ENCODE peak calls at places on chromosomes 16 and 17, in five cellular contexts. D, C, L, P and S are unnamed samples.

GRCh38 chr17:40502716-40503115 is 1.3 kb upstream of the TNS4 start:
- DNase-seq in D (no peak), C (no peak), L (no peak), P (no peak), S (no peak)

GRCh38 chr17:19659366-19660177 is 11.0 kb downstream of the ALDH3A2 start:
- DNase-seq in D (no peak), C (no peak), L (peak; percentile 61), P (no peak), S (no peak)

GRCh38 chr17:47179141-47179540 is 10.0 kb downstream of the CDC27 start:
- DNase-seq in D (no peak), C (no peak), L (no peak), P (no peak), S (no peak)

GRCh38 chr16:29664133-29664912 is 1.3 kb downstream of the SPN start:
- DNase-seq in D (no peak), C (no peak), L (peak; percentile 15), P (no peak), S (peak; percentile 75)

GRCh38 chr17:44919885-44920564 is 4.7 kb upstream of the GFAP start:
- DNase-seq in D (peak; percentile 80), C (peak; percentile 90), L (peak; percentile 87), P (peak; percentile 25), S (peak; percentile 72)

GRCh38 chr17:28570716-28571254 is 539 bp downstream of the PIGS start:
- DNase-seq in D (no peak), C (peak; percentile 48), L (peak; percentile 45), P (no peak), S (peak; percentile 73)

GRCh38 chr16:75555213-75555706 is 792 bp downstream of the TMEM231 start:
- DNase-seq in D (peak; percentile 86), C (no peak), L (peak; percentile 79), P (no peak), S (peak; percentile 72)

GRCh38 chr16:4213721-4214120 is 28.2 kb downstream of the SRL start:
- DNase-seq in D (no peak), C (no peak), L (no peak), P (no peak), S (peak; percentile 71)

GRCh38 chr17:55317284-55317683 is 52.5 kb downstream of the HLF start:
- DNase-seq in D (no peak), C (no peak), L (no peak), P (no peak), S (no peak)

GRCh38 chr16:51302042-51302441 is 151.0 kb upstream of the SALL1 start:
- DNase-seq in D (no peak), C (no peak), L (no peak), P (no peak), S (no peak)

GRCh38 chr17:64615025-64615677 is 47.0 kb downstream of the SMURF2 start:
- DNase-seq in D (peak; percentile 80), C (no peak), L (no peak), P (no peak), S (no peak)

GRCh38 chr16:2520784-2521577 is 810 bp downstream of the AMDHD2 start:
- DNase-seq in D (no peak), C (peak; percentile 67), L (peak; percentile 23), P (no peak), S (no peak)

GRCh38 chr17:45740553-45741330 is 43.4 kb upstream of the CRHR1 start:
- DNase-seq in D (peak; percentile 13), C (no peak), L (no peak), P (no peak), S (no peak)

GRCh38 chr17:29089601-29090044 is 46.7 kb downstream of the PIPOX start:
- DNase-seq in D (no peak), C (no peak), L (no peak), P (no peak), S (no peak)

GRCh38 chr17:73304438-73304837 is 7.4 kb downstream of the CDC42EP4 start:
- DNase-seq in D (no peak), C (no peak), L (no peak), P (no peak), S (no peak)

GRCh38 chr17:82828875-82829487 is 10.8 kb downstream of the ZNF750 start:
- DNase-seq in D (no peak), C (no peak), L (no peak), P (no peak), S (no peak)

GRCh38 chr16:79628501-79628975 is 28.0 kb upstream of the MAF start:
- DNase-seq in D (peak; percentile 19), C (peak; percentile 6), L (no peak), P (no peak), S (no peak)

GRCh38 chr16:22161999-22162657 is at the start of gene SDR42E2:
- DNase-seq in D (no peak), C (peak; percentile 35), L (peak; percentile 57), P (no peak), S (no peak)

GRCh38 chr16:15658149-15658548 is 8.1 kb downstream of the NDE1 start:
- DNase-seq in D (no peak), C (no peak), L (no peak), P (no peak), S (no peak)
- TF ChIP-seq POLR2A in D (no peak), C (no peak), L (no peak), P (no peak), S (no peak)

GRCh38 chr17:4950075-4950756 is 703 bp upstream of the ENO3 start:
- DNase-seq in D (no peak), C (no peak), L (peak; percentile 57), P (no peak), S (peak; percentile 76)
- TF ChIP-seq POLR2A in D (no peak), C (peak; percentile 60), L (no peak), P (no peak), S (no peak)

DNA sequence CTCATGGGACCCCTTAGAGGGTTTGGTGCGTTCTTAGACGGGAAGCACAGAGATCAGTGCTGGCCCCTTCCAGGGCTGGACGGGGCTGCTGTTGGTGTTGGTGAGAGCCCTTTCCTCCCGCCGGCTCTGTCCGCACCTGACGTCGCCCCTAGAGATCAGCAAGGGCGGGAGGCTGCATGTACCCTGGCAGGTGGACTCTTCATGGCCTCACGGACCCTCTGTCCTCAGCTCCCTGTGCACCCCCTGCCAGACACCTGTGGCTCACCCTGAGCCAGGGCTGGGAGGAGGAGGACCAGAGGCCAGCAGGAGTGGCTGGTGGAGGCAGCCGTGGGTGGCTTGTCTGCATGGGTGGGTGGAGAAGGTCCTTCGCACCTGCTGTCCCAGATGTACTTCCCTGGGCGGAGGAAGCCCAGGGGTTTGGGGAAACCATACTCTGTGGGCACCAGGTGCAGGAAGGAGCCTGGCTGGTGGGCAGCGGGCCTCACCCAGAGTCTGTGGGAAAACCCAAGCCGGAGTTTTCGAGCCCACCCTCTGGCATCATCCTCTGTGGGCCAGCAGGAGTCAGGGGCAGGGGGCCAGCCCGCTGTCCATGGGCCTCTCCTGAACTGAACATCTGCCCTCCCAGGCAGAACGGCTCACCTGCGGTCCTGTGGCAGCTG is 348.6 kb downstream of the SEC14L1 start:
- DNase-seq in D (no peak), C (no peak), L (no peak), P (no peak), S (no peak)
- TF ChIP-seq POLR2A in D (no peak), C (no peak), L (no peak), P (no peak), S (no peak)

DNA sequence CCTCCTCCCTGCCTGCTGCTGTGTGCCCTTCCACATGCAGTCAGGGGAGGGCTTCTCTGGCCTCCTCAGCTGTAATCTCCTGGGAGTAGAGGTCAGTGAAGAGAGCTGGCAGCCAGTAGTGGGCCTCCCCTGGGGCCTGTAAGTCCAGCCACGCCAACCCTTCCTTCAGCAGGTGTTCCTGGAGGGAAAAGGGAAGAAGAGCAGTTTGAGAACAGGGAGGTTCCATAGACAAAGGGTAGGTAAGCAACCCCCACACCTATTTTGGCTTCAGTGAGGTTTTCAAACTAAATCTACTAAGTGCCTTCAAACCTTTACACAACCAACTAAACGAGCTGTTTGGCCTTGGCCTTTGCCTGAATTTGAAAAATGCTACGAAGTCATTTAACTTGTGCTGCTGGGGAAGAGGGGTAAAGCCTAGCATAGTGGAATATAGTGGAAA is 14.2 kb downstream of the SNF8 start:
- DNase-seq in D (no peak), C (no peak), L (no peak), P (no peak), S (no peak)
- TF ChIP-seq POLR2A in D (no peak), C (peak; percentile 67), L (no peak), P (no peak), S (no peak)

GRCh38 chr17:1714980-1715802 is 5.0 kb upstream of the TLCD2 start:
- DNase-seq in D (peak; percentile 88), C (no peak), L (peak; percentile 86), P (no peak), S (peak; percentile 93)
- TF ChIP-seq POLR2A in D (peak; percentile 47), C (no peak), L (peak; percentile 48), P (peak; percentile 52), S (peak; percentile 89)

DNA sequence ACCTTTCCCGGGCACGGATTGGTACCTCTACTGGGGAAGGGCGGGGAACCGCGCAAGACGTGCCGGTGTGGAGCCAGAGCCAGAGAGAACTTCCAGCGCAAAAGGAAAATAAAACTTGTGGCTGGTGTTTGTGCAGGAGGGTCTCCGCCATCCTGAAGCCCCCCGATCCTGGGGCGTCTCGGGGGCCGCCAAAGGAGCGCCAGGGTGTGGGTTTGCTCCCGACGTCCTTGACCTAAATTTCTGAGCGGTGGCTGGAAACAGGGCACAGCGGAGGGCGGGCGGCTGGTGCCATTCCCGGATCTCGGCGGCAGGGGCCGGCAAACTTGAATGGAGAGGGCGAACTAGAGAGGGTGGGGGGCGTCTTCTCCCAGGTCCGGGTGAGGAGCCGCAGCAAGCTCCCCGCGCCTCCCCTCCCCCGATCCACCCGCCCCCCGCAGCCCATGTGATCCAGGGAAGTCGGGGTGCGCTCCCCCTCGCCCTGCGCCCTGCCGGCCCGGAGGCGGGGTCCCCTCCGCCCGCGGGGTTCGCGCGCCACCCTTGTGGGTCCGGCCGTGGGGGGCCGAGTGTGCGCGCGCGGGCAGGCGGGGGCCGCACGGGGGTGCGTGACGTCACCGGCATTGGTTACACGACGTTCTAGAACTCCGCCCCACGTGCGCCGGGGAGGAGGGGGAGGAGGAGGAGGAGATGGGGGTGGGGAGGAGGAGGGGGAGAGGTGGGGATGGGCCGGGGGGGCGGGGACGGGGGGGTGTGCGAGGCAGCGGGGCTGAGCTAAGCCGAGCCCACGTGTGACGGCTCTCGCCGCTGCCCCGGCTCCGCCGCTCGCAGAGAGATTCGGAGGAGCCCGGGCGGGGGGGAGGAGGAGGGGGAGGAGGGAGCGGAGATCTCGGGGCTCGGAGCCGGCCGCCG is at the start of gene MSI2:
- DNase-seq in D (peak; percentile 78), C (peak; percentile 61), L (peak; percentile 94), P (peak; percentile 61), S (peak; percentile 98)
- TF ChIP-seq POLR2A in D (no peak), C (no peak), L (peak; percentile 34), P (peak; percentile 15), S (no peak)

DNA sequence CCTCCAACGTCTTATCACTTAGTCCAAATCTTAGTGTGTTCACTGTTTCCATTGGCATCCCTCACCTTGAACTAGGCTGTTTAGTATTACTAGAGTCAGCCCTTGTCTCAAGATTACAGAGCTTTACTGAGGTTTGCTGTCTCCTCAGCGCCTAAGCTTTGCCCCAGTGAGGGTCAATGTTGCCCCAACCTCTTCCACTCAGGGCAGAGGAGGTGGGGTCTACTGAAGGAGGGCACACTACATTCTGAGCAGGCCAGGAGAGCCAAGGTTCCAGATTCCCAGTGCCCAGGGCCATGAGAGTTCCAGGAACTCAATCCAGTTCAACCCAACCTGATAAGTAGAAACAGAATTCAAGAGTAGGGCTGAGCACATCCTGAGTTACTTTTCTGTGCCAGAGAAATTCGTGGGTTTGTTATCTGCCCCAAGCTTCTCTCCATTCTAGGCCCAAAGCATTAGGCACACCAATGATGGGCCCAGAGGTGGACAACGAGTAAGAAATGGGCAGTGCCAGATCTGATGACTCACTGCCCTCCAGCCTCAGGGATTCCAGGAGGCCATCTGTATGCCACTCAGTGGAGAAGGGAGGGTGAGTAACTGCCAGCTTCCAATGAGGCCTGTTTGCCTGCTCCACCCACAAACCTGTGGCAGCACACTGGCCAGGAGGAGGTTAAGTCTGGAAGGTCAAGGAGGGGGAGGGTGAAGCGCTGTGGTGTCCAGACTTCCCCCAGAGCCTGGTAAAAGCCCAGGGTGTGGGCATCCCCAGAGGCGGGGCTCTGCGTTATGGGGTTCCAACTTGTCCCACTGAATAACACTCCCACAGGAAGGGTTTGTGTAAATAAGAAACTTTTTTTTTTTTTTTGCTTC is 8.2 kb downstream of the TUBG2 start:
- DNase-seq in D (peak; percentile 73), C (no peak), L (peak; percentile 52), P (no peak), S (no peak)
- TF ChIP-seq POLR2A in D (no peak), C (no peak), L (no peak), P (no peak), S (no peak)